ENCODE peak calls at places on chromosomes 12 and 14, in five cellular contexts. V is keratinocyte, X is fibroblast of mammary gland, S is breast epithelium, N is pancreas. K is an unnamed sample.

GRCh38 chr14:88417594-88417993 is 32.1 kb downstream of the SPATA7 start:
- DNase-seq in N (no peak), X (no peak), S (no peak), V (no peak), K (no peak)

GRCh38 chr12:92764820-92765219 is 62.0 kb downstream of the PLEKHG7 start:
- DNase-seq in V (no peak), X (peak; percentile 69), N (no peak), S (no peak), K (no peak)

GRCh38 chr12:126055521-126055920 is 990.3 kb downstream of the AACS start:
- DNase-seq in X (peak; percentile 24), V (no peak), S (no peak), N (no peak), K (no peak)

GRCh38 chr12:53198470-53199110 is 8.5 kb downstream of the ITGB7 start:
- DNase-seq in X (no peak), V (no peak), S (no peak), N (no peak), K (no peak)

GRCh38 chr14:65260786-65261185 is 151.7 kb upstream of the FUT8 start:
- DNase-seq in X (peak; percentile 94), N (no peak), V (no peak), S (no peak), K (no peak)

GRCh38 chr12:100154472-100155247 is 12.0 kb upstream of the BLTP3B start:
- DNase-seq in X (peak; percentile 62), V (no peak), N (no peak), S (no peak), K (peak; percentile 22)

GRCh38 chr12:75724913-75725312 is 213.5 kb upstream of the KRR1 start:
- DNase-seq in X (peak; percentile 92), N (no peak), S (no peak), V (no peak), K (no peak)

GRCh38 chr12:14514154-14514842 is 53.4 kb downstream of the PLBD1 start:
- DNase-seq in X (peak; percentile 7), V (peak; percentile 9), N (no peak), S (no peak), K (no peak)

GRCh38 chr12:92737855-92738850 is 35.4 kb downstream of the PLEKHG7 start:
- DNase-seq in V (no peak), S (no peak), N (no peak), X (no peak), K (no peak)

GRCh38 chr14:100056964-100057817 is 8.0 kb upstream of the EVL start:
- DNase-seq in S (no peak), V (no peak), X (peak; percentile 58), N (no peak), K (no peak)

GRCh38 chr14:97802974-97803373 is 1005.8 kb downstream of the VRK1 start:
- DNase-seq in N (no peak), S (no peak), V (no peak), X (no peak), K (no peak)

GRCh38 chr14:75422169-75422568 is 5.7 kb upstream of the JDP2 start:
- DNase-seq in V (peak; percentile 35), N (no peak), S (no peak), X (peak; percentile 85), K (no peak)

GRCh38 chr12:121364657-121365265 is 12.6 kb upstream of the ANAPC5 start:
- DNase-seq in S (no peak), V (no peak), X (peak; percentile 9), N (no peak), K (no peak)

GRCh38 chr14:80678436-80678835 is 263.1 kb downstream of the CEP128 start:
- DNase-seq in N (no peak), X (peak; percentile 42), V (no peak), S (no peak), K (no peak)

GRCh38 chr12:3284411-3284810 is 206.6 kb upstream of the PRMT8 start:
- DNase-seq in V (no peak), N (no peak), S (no peak), X (no peak), K (no peak)

GRCh38 chr12:57069522-57069921 is 9.1 kb downstream of the NEMP1 start:
- DNase-seq in S (no peak), X (peak; percentile 92), V (peak; percentile 45), N (no peak), K (no peak)

GRCh38 chr12:49631336-49631907 is 8.1 kb downstream of the PRPF40B start:
- DNase-seq in N (no peak), X (no peak), S (no peak), V (no peak), K (no peak)

GRCh38 chr12:108369736-108370396 is 30.8 kb upstream of the CMKLR1 start:
- DNase-seq in V (no peak), S (no peak), X (no peak), N (no peak), K (no peak)

GRCh38 chr12:13362260-13362841 is 165.8 kb downstream of the EMP1 start:
- DNase-seq in N (peak; percentile 70), V (no peak), X (peak; percentile 61), S (peak; percentile 55), K (no peak)

GRCh38 chr12:12476836-12477531 is 85.7 kb downstream of the DUSP16 start:
- DNase-seq in N (no peak), S (no peak), V (no peak), X (no peak), K (peak; percentile 92)

GRCh38 chr12:12266389-12266872 is 413 bp downstream of the LRP6 start:
- DNase-seq in S (no peak), V (no peak), N (peak; percentile 68), X (no peak), K (no peak)

GRCh38 chr12:570949-571794 is 92.1 kb downstream of the NINJ2 start:
- DNase-seq in X (peak; percentile 92), S (peak; percentile 82), V (no peak), N (no peak), K (peak; percentile 41)

GRCh38 chr12:48924617-48925217 is 575 bp downstream of the FKBP11 start:
- DNase-seq in S (no peak), V (peak; percentile 23), N (peak; percentile 87), X (peak; percentile 38), K (no peak)

GRCh38 chr14:104390941-104391901 is 188.3 kb upstream of the C14orf180 start:
- DNase-seq in X (no peak), V (no peak), S (peak; percentile 48), N (no peak), K (no peak)
- H3K4me3 ChIP-seq in X (no peak overlapping the region), V (no peak overlapping the region), S (no peak overlapping the region), N (no peak overlapping the region), K (no peak overlapping the region)

GRCh38 chr12:122503783-122504590 is 3.3 kb upstream of the ZCCHC8 start:
- DNase-seq in S (no peak), N (no peak), X (no peak), V (no peak), K (no peak)

GRCh38 chr12:122500685-122501488 is at the start of gene ZCCHC8:
- DNase-seq in V (peak; percentile 76), X (peak; percentile 98), N (peak; percentile 98), S (peak; percentile 95), K (peak; percentile 97)

GRCh38 chr12:122503147-122503751 is 2.5 kb upstream of the ZCCHC8 start:
- DNase-seq in X (no peak), V (no peak), S (no peak), N (no peak), K (no peak)

GRCh38 chr12:122499991-122500684 is 594 bp downstream of the ZCCHC8 start:
- DNase-seq in V (no peak), S (peak; percentile 53), X (peak; percentile 75), N (peak; percentile 75), K (no peak)

DNA sequence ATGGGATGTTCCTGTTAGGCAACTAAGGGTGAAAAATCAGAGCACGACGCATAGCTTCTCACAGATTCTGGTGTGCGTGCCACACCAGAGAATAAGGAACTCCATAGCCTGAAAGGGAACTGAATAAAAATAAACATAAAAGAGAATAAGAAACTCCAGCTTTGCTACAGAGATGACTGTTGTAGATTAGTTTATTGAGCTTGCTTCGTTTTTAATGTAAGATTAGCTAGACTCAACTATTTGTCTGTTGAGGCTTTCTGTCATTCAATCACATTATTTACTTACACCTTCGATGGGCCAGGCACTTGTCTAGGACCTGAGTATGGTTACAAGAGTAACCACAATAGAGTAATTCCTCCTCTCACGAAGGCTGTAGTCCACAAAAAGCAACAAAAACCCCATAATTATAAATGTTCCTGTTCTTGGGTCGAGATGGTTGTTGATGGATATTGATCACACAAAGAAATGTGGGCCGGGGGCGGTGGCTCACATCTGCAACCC is 807 bp upstream of the ZCCHC8 start:
- DNase-seq in V (no peak), S (no peak), N (no peak), X (no peak), K (no peak)
- H3K4me3 ChIP-seq in V (no peak overlapping the region), S (peak overlapping the region; percentile 89), N (no peak overlapping the region), X (peak overlapping the region; percentile 76), K (peak overlapping the region; percentile 94)

DNA sequence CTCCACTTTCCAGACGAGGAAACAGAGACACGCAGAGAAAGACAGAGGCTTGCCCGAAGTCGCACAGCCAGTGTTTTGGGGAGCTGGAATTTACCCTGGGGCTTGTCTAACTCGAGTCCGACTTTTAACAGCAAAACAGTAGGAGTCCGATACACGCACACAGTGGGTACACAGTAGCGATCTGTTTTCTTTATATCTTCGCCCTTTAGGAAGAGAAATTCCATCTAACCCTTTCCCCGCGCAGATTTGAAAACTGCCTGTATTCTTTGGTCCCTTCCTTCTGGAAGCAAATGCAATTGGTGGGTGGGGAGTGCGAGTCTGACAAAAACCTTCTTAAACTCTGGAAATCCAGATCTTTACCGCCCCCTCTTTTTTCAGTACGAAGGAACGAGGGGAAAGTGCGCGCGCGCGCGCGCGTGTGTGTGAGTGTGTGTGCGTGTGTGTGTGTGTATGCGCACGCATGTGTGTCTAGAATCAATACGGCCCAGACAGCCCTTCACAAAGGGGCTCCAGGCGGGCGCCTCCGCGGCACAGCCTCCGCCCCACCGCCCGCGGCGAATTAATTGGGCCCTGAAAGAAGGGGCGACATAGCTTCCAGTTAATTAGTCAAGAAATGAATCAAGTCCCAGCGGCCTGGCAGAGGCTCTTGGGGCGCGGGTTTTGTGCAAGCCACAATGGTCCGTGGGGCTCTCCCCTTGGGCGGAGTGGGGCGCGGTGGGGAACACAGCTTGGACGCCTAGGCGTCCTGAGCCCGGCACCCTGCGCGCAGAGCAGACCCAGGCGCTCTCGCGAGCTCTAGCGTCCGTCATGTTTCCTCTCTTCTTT is 14.0 kb upstream of the TBX3 start:
- DNase-seq in X (peak; percentile 53), S (no peak), V (no peak), N (no peak), K (no peak)
- H3K4me3 ChIP-seq in X (peak overlapping the region; percentile 55), S (peak overlapping the region; percentile 50), V (peak overlapping the region; percentile 15), N (no peak overlapping the region), K (no peak overlapping the region)

GRCh38 chr14:20798932-20799331 is 3.7 kb downstream of the RNASE1 start:
- DNase-seq in N (no peak), V (no peak), S (no peak), X (no peak), K (no peak)

GRCh38 chr14:20799955-20800544 is 2.6 kb downstream of the RNASE1 start:
- DNase-seq in X (no peak), N (no peak), V (no peak), S (no peak), K (no peak)

GRCh38 chr14:20801726-20802125 is 918 bp downstream of the RNASE1 start:
- DNase-seq in V (no peak), S (no peak), X (no peak), N (peak; percentile 75), K (no peak)

GRCh38 chr14:20798318-20798717 is 4.3 kb downstream of the RNASE1 start:
- DNase-seq in X (no peak), N (no peak), V (no peak), S (no peak), K (no peak)

DNA sequence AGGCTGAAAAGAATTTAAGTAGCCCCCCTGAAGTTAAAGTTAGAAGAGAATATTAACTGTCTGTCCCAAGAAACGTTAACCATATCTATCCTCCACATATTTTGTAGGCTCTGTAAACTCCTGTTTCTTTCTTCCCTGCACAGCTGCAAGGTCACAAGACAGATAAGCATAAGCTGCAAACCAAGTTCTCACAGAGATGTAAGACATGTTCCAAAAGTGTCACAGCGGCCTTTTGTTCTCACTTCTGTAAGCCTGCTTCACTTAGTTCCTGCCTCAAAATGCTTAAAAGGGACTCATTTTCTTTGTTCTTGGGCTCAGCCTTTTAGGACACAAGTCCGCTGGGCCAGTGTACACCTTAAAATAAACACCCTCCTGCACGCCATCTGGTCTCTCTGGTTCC is 3.2 kb downstream of the RNASE1 start:
- DNase-seq in V (no peak), X (no peak), S (no peak), N (no peak), K (no peak)
- H3K4me3 ChIP-seq in V (no peak overlapping the region), X (no peak overlapping the region), S (peak overlapping the region; percentile 28), N (peak overlapping the region; percentile 17), K (peak overlapping the region; percentile 64)

K was measured in dorsolateral prefrontal cortex.